ENCODE peak calls at places on chromosomes 12 and 14, in nine cellular contexts. One of them, this sample, is unnamed.

GRCh38 chr12:49647280-49647679 is 23.9 kb downstream of the PRPF40B start:
- DNase-seq in GM23338: no peak
- DNase-seq in fibroblast of lung: no peak
- DNase-seq in HCT116: no peak
- DNase-seq in PC-9: no peak
- DNase-seq in endothelial cell of umbilical vein: peak; percentile 43
- DNase-seq in neural progenitor cell: no peak
- DNase-seq in astrocyte: no peak
- DNase-seq in hepatocyte: no peak
- DNase-seq in this sample: no peak

GRCh38 chr12:6334940-6335450 is 6.9 kb downstream of the TNFRSF1A start:
- DNase-seq in GM23338: no peak
- DNase-seq in fibroblast of lung: no peak
- DNase-seq in HCT116: no peak
- DNase-seq in PC-9: peak; percentile 76
- DNase-seq in endothelial cell of umbilical vein: no peak
- DNase-seq in neural progenitor cell: no peak
- DNase-seq in astrocyte: no peak
- DNase-seq in hepatocyte: no peak
- DNase-seq in this sample: no peak

GRCh38 chr12:113048716-113049127 is 7.8 kb upstream of the DTX1 start:
- DNase-seq in GM23338: peak; percentile 87
- DNase-seq in fibroblast of lung: peak; percentile 71
- DNase-seq in HCT116: peak; percentile 45
- DNase-seq in PC-9: peak; percentile 48
- DNase-seq in endothelial cell of umbilical vein: peak; percentile 49
- DNase-seq in neural progenitor cell: peak; percentile 85
- DNase-seq in astrocyte: peak; percentile 8
- DNase-seq in hepatocyte: peak; percentile 88
- DNase-seq in this sample: peak; percentile 30

GRCh38 chr14:49286257-49286983 is 299.8 kb downstream of the RPS29 start:
- DNase-seq in GM23338: no peak
- DNase-seq in fibroblast of lung: no peak
- DNase-seq in HCT116: no peak
- DNase-seq in PC-9: no peak
- DNase-seq in endothelial cell of umbilical vein: no peak
- DNase-seq in neural progenitor cell: no peak
- DNase-seq in astrocyte: no peak
- DNase-seq in hepatocyte: no peak
- DNase-seq in this sample: no peak

GRCh38 chr14:77045570-77045890 is 17.0 kb upstream of the IRF2BPL start:
- DNase-seq in GM23338: no peak
- DNase-seq in fibroblast of lung: no peak
- DNase-seq in HCT116: no peak
- DNase-seq in PC-9: peak; percentile 91
- DNase-seq in endothelial cell of umbilical vein: no peak
- DNase-seq in neural progenitor cell: no peak
- DNase-seq in astrocyte: no peak
- DNase-seq in hepatocyte: no peak
- DNase-seq in this sample: no peak

GRCh38 chr14:41604793-41605534 is 1.7 kb upstream of the LRFN5 start:
- DNase-seq in GM23338: peak; percentile 93
- DNase-seq in fibroblast of lung: peak; percentile 87
- DNase-seq in HCT116: no peak
- DNase-seq in PC-9: peak; percentile 25
- DNase-seq in endothelial cell of umbilical vein: no peak
- DNase-seq in neural progenitor cell: peak; percentile 93
- DNase-seq in astrocyte: peak; percentile 81
- DNase-seq in hepatocyte: peak; percentile 87
- DNase-seq in this sample: no peak

GRCh38 chr14:61280092-61280525 is 1.0 kb downstream of the TMEM30B start:
- DNase-seq in GM23338: no peak
- DNase-seq in fibroblast of lung: no peak
- DNase-seq in HCT116: no peak
- DNase-seq in PC-9: no peak
- DNase-seq in endothelial cell of umbilical vein: no peak
- DNase-seq in neural progenitor cell: no peak
- DNase-seq in astrocyte: no peak
- DNase-seq in hepatocyte: no peak
- DNase-seq in this sample: no peak

GRCh38 chr12:29754235-29755189 is 29.2 kb downstream of the TMTC1 start:
- DNase-seq in GM23338: no peak
- DNase-seq in fibroblast of lung: no peak
- DNase-seq in HCT116: no peak
- DNase-seq in PC-9: no peak
- DNase-seq in endothelial cell of umbilical vein: peak; percentile 38
- DNase-seq in neural progenitor cell: no peak
- DNase-seq in astrocyte: no peak
- DNase-seq in hepatocyte: no peak
- DNase-seq in this sample: no peak

GRCh38 chr14:95460647-95461478 is 55.6 kb downstream of the SYNE3 start:
- DNase-seq in GM23338: peak; percentile 24
- DNase-seq in fibroblast of lung: peak; percentile 85
- DNase-seq in HCT116: peak; percentile 37
- DNase-seq in PC-9: peak; percentile 31
- DNase-seq in endothelial cell of umbilical vein: peak; percentile 52
- DNase-seq in neural progenitor cell: peak; percentile 55
- DNase-seq in astrocyte: peak; percentile 70
- DNase-seq in hepatocyte: peak; percentile 50
- DNase-seq in this sample: no peak

GRCh38 chr12:49917126-49917787 is 13.6 kb upstream of the FAIM2 start:
- DNase-seq in GM23338: no peak
- DNase-seq in fibroblast of lung: no peak
- DNase-seq in HCT116: no peak
- DNase-seq in PC-9: no peak
- DNase-seq in endothelial cell of umbilical vein: no peak
- DNase-seq in neural progenitor cell: no peak
- DNase-seq in astrocyte: no peak
- DNase-seq in hepatocyte: no peak
- DNase-seq in this sample: no peak

GRCh38 chr12:71589478-71589881 is 74.2 kb downstream of the ZFC3H1 start:
- DNase-seq in GM23338: no peak
- DNase-seq in fibroblast of lung: no peak
- DNase-seq in HCT116: no peak
- DNase-seq in PC-9: no peak
- DNase-seq in endothelial cell of umbilical vein: no peak
- DNase-seq in neural progenitor cell: no peak
- DNase-seq in astrocyte: peak; percentile 45
- DNase-seq in hepatocyte: no peak
- DNase-seq in this sample: no peak

GRCh38 chr12:132550830-132551229 is 59.6 kb downstream of the LRCOL1 start:
- DNase-seq in GM23338: no peak
- DNase-seq in fibroblast of lung: no peak
- DNase-seq in HCT116: no peak
- DNase-seq in PC-9: no peak
- DNase-seq in endothelial cell of umbilical vein: no peak
- DNase-seq in neural progenitor cell: no peak
- DNase-seq in astrocyte: no peak
- DNase-seq in hepatocyte: no peak
- DNase-seq in this sample: no peak

GRCh38 chr12:77344651-77345050 is 279.3 kb upstream of the E2F7 start:
- DNase-seq in GM23338: no peak
- DNase-seq in fibroblast of lung: no peak
- DNase-seq in HCT116: no peak
- DNase-seq in PC-9: no peak
- DNase-seq in endothelial cell of umbilical vein: peak; percentile 41
- DNase-seq in neural progenitor cell: no peak
- DNase-seq in astrocyte: no peak
- DNase-seq in hepatocyte: no peak
- DNase-seq in this sample: no peak

GRCh38 chr14:97052001-97052400 is 254.8 kb downstream of the VRK1 start:
- DNase-seq in GM23338: no peak
- DNase-seq in fibroblast of lung: no peak
- DNase-seq in HCT116: no peak
- DNase-seq in PC-9: no peak
- DNase-seq in endothelial cell of umbilical vein: no peak
- DNase-seq in neural progenitor cell: no peak
- DNase-seq in astrocyte: no peak
- DNase-seq in hepatocyte: no peak
- DNase-seq in this sample: no peak

DNA sequence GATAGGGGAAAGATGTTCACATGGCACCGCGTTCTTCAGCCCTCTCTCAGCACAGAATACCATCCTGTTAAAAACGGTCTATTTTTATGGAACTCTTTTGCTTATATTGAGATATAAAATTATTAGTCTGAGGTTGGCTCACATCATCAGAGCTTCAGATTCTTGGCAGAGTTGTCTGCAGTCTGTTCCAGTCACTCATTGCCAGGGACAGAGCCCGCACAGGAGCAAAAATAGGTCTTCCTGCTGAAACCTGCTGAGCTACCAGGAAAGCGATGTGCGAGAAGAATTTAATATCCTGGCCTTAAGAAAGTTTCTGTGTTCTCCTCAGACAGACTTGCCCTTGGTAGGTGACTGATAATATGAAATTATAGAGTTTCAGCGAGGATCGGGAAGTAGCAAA is 249.8 kb downstream of the VRK1 start:
- DNase-seq in GM23338: no peak
- DNase-seq in fibroblast of lung: no peak
- DNase-seq in HCT116: no peak
- DNase-seq in PC-9: no peak
- DNase-seq in endothelial cell of umbilical vein: no peak
- DNase-seq in neural progenitor cell: no peak
- DNase-seq in astrocyte: no peak
- DNase-seq in hepatocyte: no peak
- DNase-seq in this sample: no peak
- TF ChIP-seq EZH2 in GM23338: no peak
- TF ChIP-seq EZH2 in fibroblast of lung: no peak
- TF ChIP-seq EZH2 in HCT116: no peak
- TF ChIP-seq EZH2 in PC-9: no peak
- TF ChIP-seq EZH2 in endothelial cell of umbilical vein: no peak
- TF ChIP-seq EZH2 in neural progenitor cell: no peak
- TF ChIP-seq EZH2 in astrocyte: no peak
- TF ChIP-seq EZH2 in hepatocyte: no peak
- TF ChIP-seq EZH2 in this sample: no peak

GRCh38 chr14:103432627-103433026 is 47.4 kb downstream of the MARK3 start:
- DNase-seq in GM23338: no peak
- DNase-seq in fibroblast of lung: no peak
- DNase-seq in HCT116: no peak
- DNase-seq in PC-9: no peak
- DNase-seq in endothelial cell of umbilical vein: no peak
- DNase-seq in neural progenitor cell: no peak
- DNase-seq in astrocyte: no peak
- DNase-seq in hepatocyte: no peak
- DNase-seq in this sample: no peak

GRCh38 chr14:103436533-103436932 is 51.3 kb downstream of the MARK3 start:
- DNase-seq in GM23338: no peak
- DNase-seq in fibroblast of lung: peak; percentile 47
- DNase-seq in HCT116: no peak
- DNase-seq in PC-9: no peak
- DNase-seq in endothelial cell of umbilical vein: no peak
- DNase-seq in neural progenitor cell: no peak
- DNase-seq in astrocyte: no peak
- DNase-seq in hepatocyte: no peak
- DNase-seq in this sample: no peak

GRCh38 chr14:103433902-103434563 is 48.8 kb downstream of the MARK3 start:
- DNase-seq in GM23338: no peak
- DNase-seq in fibroblast of lung: no peak
- DNase-seq in HCT116: no peak
- DNase-seq in PC-9: no peak
- DNase-seq in endothelial cell of umbilical vein: no peak
- DNase-seq in neural progenitor cell: no peak
- DNase-seq in astrocyte: no peak
- DNase-seq in hepatocyte: no peak
- DNase-seq in this sample: no peak

DNA sequence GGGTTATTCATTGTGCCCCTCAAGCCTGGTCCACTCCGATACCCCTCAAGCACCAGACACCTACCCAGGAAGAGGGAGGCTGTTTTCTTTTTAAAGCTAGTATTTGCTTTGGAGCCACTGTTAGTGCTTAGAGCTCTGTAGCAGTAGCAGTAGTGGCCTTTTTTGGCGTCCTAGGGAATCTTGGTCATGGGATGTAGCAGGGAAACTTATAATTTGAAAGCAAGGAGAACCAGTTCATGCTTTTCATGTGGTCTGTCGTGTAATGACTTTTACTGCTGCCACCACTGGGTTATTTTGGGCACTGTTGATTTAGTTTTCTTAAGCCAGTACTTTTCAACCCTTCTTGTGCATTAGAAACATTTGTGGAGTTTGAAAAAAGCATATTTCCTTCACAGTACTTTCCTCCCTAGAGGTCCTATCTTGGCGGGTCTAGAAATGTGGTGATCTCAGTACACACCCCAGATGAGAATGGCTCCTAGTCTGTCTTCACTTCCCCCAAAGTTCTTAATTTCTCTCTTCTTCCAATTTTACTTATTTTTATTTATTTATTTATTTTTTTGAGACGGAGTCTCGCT is 49.7 kb downstream of the MARK3 start:
- DNase-seq in GM23338: no peak
- DNase-seq in fibroblast of lung: no peak
- DNase-seq in HCT116: no peak
- DNase-seq in PC-9: no peak
- DNase-seq in endothelial cell of umbilical vein: no peak
- DNase-seq in neural progenitor cell: no peak
- DNase-seq in astrocyte: no peak
- DNase-seq in hepatocyte: no peak
- DNase-seq in this sample: no peak
- TF ChIP-seq EZH2 in GM23338: no peak
- TF ChIP-seq EZH2 in fibroblast of lung: no peak
- TF ChIP-seq EZH2 in HCT116: no peak
- TF ChIP-seq EZH2 in PC-9: no peak
- TF ChIP-seq EZH2 in endothelial cell of umbilical vein: no peak
- TF ChIP-seq EZH2 in neural progenitor cell: no peak
- TF ChIP-seq EZH2 in astrocyte: no peak
- TF ChIP-seq EZH2 in hepatocyte: no peak
- TF ChIP-seq EZH2 in this sample: no peak

GRCh38 chr12:69389836-69390235 is 30.3 kb downstream of the YEATS4 start:
- DNase-seq in GM23338: no peak
- DNase-seq in fibroblast of lung: peak; percentile 57
- DNase-seq in HCT116: no peak
- DNase-seq in PC-9: no peak
- DNase-seq in endothelial cell of umbilical vein: peak; percentile 54
- DNase-seq in neural progenitor cell: no peak
- DNase-seq in astrocyte: peak; percentile 73
- DNase-seq in hepatocyte: peak; percentile 14
- DNase-seq in this sample: peak; percentile 62
- TF ChIP-seq EZH2 in GM23338: no peak
- TF ChIP-seq EZH2 in fibroblast of lung: no peak
- TF ChIP-seq EZH2 in HCT116: no peak
- TF ChIP-seq EZH2 in PC-9: no peak
- TF ChIP-seq EZH2 in endothelial cell of umbilical vein: no peak
- TF ChIP-seq EZH2 in neural progenitor cell: no peak
- TF ChIP-seq EZH2 in astrocyte: no peak
- TF ChIP-seq EZH2 in hepatocyte: no peak
- TF ChIP-seq EZH2 in this sample: no peak

DNA sequence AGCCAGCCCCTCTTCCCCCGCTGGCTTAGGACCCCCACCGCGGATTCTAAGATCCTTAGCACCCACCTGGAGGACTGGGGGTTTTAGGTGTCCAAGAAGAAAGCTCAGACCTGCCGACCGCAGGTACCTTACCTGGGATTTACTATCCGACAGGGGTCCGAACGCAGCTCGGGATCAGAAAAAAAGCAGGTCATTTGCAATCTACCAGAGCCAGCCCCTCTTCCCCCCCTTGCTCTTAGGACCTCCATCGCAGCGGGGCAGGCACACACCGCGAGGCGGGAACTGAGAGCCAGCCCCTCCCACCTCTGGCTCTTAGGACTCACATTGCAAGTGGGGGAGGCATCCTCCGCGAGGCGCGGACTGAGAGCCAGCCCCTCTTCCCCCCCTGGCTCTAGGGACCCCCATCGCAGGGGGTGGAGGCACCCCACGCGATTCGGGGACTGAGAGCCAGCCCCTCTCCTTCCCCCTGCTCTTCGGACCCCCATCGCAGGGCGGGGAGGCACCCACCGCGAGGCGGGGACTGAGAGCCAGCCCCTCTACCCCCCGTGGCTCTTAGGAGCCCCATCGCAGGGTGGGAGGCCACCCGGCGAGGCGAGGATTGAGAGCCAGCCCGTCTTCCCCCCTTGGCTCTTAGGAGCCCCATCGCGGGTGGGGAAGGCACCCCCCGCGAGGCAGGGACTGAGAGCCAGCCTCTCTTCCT is 45.3 kb downstream of the DDX11 start:
- DNase-seq in GM23338: peak; percentile 92
- DNase-seq in fibroblast of lung: peak; percentile 10
- DNase-seq in HCT116: peak; percentile 12
- DNase-seq in PC-9: peak; percentile 37
- DNase-seq in endothelial cell of umbilical vein: no peak
- DNase-seq in neural progenitor cell: peak; percentile 87
- DNase-seq in astrocyte: no peak
- DNase-seq in hepatocyte: peak; percentile 69
- DNase-seq in this sample: no peak
- TF ChIP-seq EZH2 in GM23338: no peak
- TF ChIP-seq EZH2 in fibroblast of lung: peak; percentile 80
- TF ChIP-seq EZH2 in HCT116: no peak
- TF ChIP-seq EZH2 in PC-9: no peak
- TF ChIP-seq EZH2 in endothelial cell of umbilical vein: peak; percentile 27
- TF ChIP-seq EZH2 in neural progenitor cell: peak; percentile 10
- TF ChIP-seq EZH2 in astrocyte: peak; percentile 44
- TF ChIP-seq EZH2 in hepatocyte: peak; percentile 20
- TF ChIP-seq EZH2 in this sample: no peak

This sample was measured in SK-N-MC.